ENCODE peak calls at places on chromosomes 1 and 21, in ten cellular contexts. K is IMR-90; U is A549; N is lower lobe of right lung; T is cardiac fibroblast; P is CD8-positive, alpha-beta T cell; H is GM06990; W is foreskin fibroblast; A is LNCaP clone FGC; D is mammary epithelial cell. E is an unnamed sample.

GRCh38 chr1:234962340-234962989 is 166.2 kb downstream of the TOMM20 start:
- DNase-seq in T (peak), P (peak), D (peak), U (no peak), H (peak), A (no peak), W (peak), K (peak), N (no peak), E (peak)

GRCh38 chr1:205071801-205072200 is 12.5 kb downstream of the TMEM81 start:
- DNase-seq in P (no peak), D (no peak), K (no peak), U (no peak), W (no peak), A (no peak), T (no peak), H (no peak), N (no peak), E (no peak)

GRCh38 chr1:100304921-100305320 is 38.9 kb downstream of the RTCA start:
- DNase-seq in A (no peak), D (no peak), W (no peak), P (no peak), K (no peak), U (no peak), T (no peak), H (no peak), N (no peak), E (no peak)

GRCh38 chr1:15148475-15148874 is 5.1 kb upstream of the TMEM51 start:
- DNase-seq in K (no peak), T (no peak), H (no peak), W (no peak), D (peak), N (no peak), P (no peak), U (no peak), A (no peak), E (no peak)

GRCh38 chr1:211520641-211521040 is 28.7 kb upstream of the RD3 start:
- DNase-seq in H (no peak), K (no peak), P (no peak), T (peak), N (no peak), D (no peak), A (no peak), W (peak), U (no peak), E (no peak)

GRCh38 chr21:28336299-28336698 is 656.4 kb downstream of the LTN1 start:
- DNase-seq in K (peak), D (peak), T (peak), A (peak), N (no peak), P (no peak), U (no peak), H (no peak), W (peak), E (peak)

GRCh38 chr1:59455206-59455605 is 158.3 kb downstream of the FGGY start:
- DNase-seq in N (no peak), T (peak), K (peak), P (no peak), D (peak), H (no peak), W (peak), U (peak), A (no peak), E (peak)

GRCh38 chr1:118984086-118984989 is 3.8 kb downstream of the TBX15 start:
- DNase-seq in T (no peak), N (no peak), U (no peak), K (peak), A (no peak), D (no peak), W (peak), P (no peak), H (no peak), E (no peak)

GRCh38 chr1:89047734-89048133 is 17.3 kb downstream of the GBP1 start:
- DNase-seq in T (peak), K (peak), U (no peak), W (no peak), N (no peak), A (no peak), P (no peak), H (no peak), D (peak), E (peak)

GRCh38 chr1:40802078-40803075 is 18.8 kb downstream of the KCNQ4 start:
- DNase-seq in N (peak), A (no peak), T (peak), U (peak), H (peak), D (peak), K (peak), P (peak), W (peak), E (peak)

GRCh38 chr21:27391990-27392389 is 425.1 kb upstream of the ADAMTS5 start:
- DNase-seq in P (no peak), D (no peak), U (no peak), W (no peak), K (no peak), H (no peak), N (no peak), T (no peak), A (no peak), E (no peak)

GRCh38 chr1:175272361-175272760 is 79.8 kb upstream of the KIAA0040 start:
- DNase-seq in W (no peak), N (no peak), T (no peak), K (no peak), A (no peak), P (no peak), U (no peak), H (no peak), D (no peak), E (no peak)

GRCh38 chr1:226293553-226293920 is 15.4 kb downstream of the LIN9 start:
- DNase-seq in H (no peak), W (no peak), D (no peak), N (no peak), K (no peak), P (no peak), A (no peak), U (no peak), T (no peak), E (no peak)

GRCh38 chr1:103783944-103784377 is 34.3 kb downstream of the AMY1C start:
- DNase-seq in K (no peak), T (no peak), U (no peak), W (no peak), D (no peak), N (no peak), P (no peak), H (no peak), A (no peak), E (no peak)

GRCh38 chr21:32520885-32521735 is 64.2 kb downstream of the TCP10L start:
- DNase-seq in D (peak), H (no peak), K (peak), W (peak), P (no peak), U (no peak), T (peak), A (no peak), N (peak), E (peak)

GRCh38 chr1:158117854-158118691 is 62.6 kb upstream of the CD1D start:
- DNase-seq in U (peak), W (peak), H (no peak), D (no peak), P (peak), A (no peak), N (no peak), K (peak), T (peak), E (peak)

DNA sequence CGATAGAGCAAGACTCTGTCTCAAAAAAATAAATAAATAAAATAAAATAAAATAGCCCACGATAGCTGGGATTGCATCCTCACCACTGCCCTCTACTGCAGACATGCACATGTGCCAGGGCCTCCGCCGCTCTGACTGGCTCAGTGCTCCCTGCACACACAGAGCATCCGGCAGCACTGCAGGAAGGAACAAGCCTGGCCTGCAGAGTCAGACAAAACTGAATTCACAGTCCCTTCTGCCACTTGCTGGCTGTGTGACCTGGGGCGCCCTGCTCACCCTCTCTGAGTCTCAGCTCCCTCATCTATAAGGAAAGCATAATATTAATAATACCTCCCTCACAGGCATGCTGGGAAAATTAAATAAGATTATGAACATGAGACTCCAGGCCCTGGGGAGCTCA is 35.4 kb downstream of the CSMD2 start:
- DNase-seq in A (no peak), K (no peak), U (no peak), T (no peak), H (no peak), W (no peak), P (no peak), N (no peak), D (no peak), E (no peak)
- TF ChIP-seq CTCF in A (peak), K (no peak), U (no peak), T (no peak), H (no peak), W (no peak), P (no peak), N (no peak), D (no peak), E (no peak)

DNA sequence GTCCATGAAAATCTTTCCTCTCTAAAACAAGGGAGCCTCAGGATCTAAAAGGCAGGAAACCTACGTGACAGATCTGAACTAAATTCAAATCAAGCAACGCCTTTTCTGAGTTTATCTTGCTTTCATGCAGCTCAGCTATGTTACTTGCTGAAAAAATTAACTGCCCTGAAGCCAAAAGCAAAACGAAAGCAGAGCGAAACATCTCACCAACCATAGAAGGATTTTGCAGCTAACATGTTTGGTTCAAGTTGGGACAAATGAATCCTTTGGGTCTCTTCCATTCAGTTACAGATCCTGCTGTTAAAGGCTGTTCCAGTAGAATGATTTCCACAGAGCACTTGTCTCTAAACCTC is 488 bp downstream of the SLC2A5 start:
- DNase-seq in A (no peak), H (no peak), U (no peak), K (no peak), P (no peak), N (no peak), W (peak), D (no peak), T (no peak), E (no peak)
- H3K4me3 ChIP-seq in A (no peak), H (peak), U (no peak), K (no peak), P (no peak), N (peak), W (peak), D (no peak), T (no peak), E (no peak)

DNA sequence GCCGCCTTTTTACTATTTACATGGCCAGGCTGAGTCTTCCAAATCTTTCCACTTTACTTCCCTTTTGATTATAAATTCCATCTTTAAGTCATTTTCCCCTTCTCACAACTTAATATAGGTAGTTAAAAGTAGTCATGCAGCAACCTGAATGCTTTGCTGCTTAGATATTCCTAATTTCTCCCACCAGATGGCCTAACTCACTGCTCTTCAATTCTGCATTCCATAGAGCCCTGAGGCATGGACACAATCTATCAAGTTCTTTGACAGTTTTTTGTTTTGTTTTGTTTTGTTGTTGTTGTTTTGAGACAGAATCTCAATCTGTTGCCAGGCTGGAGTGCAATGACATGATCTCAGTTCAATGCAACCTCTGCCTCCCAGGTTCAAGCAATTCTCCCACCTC is 21.7 kb upstream of the FAAH start:
- DNase-seq in A (no peak), K (no peak), T (no peak), H (no peak), W (no peak), U (no peak), D (no peak), N (no peak), P (no peak), E (no peak)
- TF ChIP-seq CTCF in A (no peak), K (no peak), T (no peak), H (no peak), W (no peak), U (no peak), D (no peak), N (no peak), P (no peak), E (no peak)

GRCh38 chr1:199042193-199042592 is 403.4 kb downstream of the PTPRC start:
- DNase-seq in A (no peak), U (no peak), N (no peak), D (no peak), W (no peak), K (no peak), T (no peak), P (no peak), H (no peak), E (no peak)
- H3K4me3 ChIP-seq in A (no peak), U (no peak), N (no peak), D (no peak), W (no peak), K (no peak), T (no peak), P (no peak), H (no peak), E (no peak)

DNA sequence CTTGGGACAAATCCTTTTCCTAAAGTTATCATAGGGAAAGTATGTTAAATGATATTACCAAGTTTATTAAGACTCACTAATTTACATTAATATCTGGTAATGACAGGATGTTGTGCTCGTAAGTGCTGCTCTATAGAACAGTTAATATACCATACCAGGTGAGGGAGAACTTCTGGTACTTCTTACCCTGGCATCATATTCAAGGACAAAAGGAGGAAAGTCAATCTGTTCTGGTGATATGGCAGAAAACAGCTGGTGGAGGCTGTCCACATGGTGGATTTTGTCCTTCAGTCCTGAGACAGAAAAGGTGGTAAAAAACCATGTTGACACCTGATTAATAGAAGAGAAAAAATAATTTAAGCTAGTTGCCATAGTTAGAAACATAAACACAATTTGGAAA is 51.6 kb downstream of the GDAP2 start:
- DNase-seq in T (no peak), N (no peak), A (no peak), W (no peak), P (no peak), H (no peak), D (no peak), U (no peak), K (no peak), E (no peak)
- TF ChIP-seq CTCF in T (no peak), N (no peak), A (no peak), W (no peak), P (no peak), H (no peak), D (no peak), U (no peak), K (no peak), E (no peak)

DNA sequence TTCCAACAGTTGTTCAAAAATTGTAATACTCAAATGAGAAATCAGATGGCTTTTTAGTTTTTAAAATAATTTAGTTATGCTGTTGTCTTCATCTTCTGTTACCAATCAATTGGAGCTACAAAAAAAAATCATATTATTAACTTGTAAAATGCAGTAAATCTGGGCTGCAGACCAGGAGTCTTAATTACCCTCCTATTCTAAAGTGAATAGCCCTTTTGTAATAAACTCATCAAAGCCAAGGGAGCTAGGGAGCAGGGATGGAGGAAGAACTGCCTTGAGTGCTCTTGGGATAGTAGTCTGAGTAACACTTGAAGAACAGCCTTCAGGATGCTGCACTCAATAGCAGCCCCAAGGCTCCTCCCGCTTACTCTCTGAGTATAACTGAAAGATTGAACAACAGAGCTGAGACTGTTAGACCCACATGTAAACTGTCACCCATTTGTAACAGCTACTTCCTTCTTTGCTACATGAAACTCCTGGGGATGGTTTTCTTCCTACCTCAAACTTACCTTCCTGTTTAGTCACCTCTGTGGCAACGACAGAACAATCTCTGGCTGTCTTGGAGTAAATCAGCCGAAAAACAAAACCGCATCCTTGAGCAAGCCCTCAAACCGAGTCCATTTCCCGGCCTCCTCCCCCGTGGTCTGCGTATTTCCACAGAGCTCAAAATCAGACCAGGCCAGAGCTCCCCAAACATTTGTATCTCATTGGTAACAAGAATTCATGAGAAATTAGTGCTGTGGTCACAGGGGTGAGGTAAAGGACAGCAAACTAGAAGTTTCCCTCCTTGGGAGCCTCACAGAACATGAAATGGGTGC is 55.9 kb downstream of the CD58 start:
- DNase-seq in K (no peak), T (peak), A (no peak), D (peak), P (peak), H (peak), W (peak), U (no peak), N (peak), E (peak)
- H3K4me3 ChIP-seq in K (no peak), T (no peak), A (no peak), D (no peak), P (peak), H (no peak), W (no peak), U (no peak), N (no peak), E (no peak)

GRCh38 chr1:181817091-181817490 is 244.4 kb downstream of the ZNF648 start:
- DNase-seq in A (no peak), D (no peak), T (no peak), H (no peak), P (no peak), W (no peak), N (no peak), K (no peak), U (no peak), E (no peak)
- TF ChIP-seq CTCF in A (no peak), D (no peak), T (no peak), H (no peak), P (no peak), W (no peak), N (no peak), K (no peak), U (no peak), E (no peak)

GRCh38 chr1:203465943-203466342 is 9.7 kb upstream of the PRELP start:
- DNase-seq in P (no peak), N (no peak), A (no peak), U (no peak), T (no peak), H (no peak), K (no peak), D (no peak), W (peak), E (no peak)
- H3K4me3 ChIP-seq in P (no peak), N (no peak), A (no peak), U (no peak), T (no peak), H (no peak), K (no peak), D (no peak), W (no peak), E (no peak)

GRCh38 chr1:115983584-115983983 is 7.3 kb downstream of the SLC22A15 start:
- DNase-seq in K (no peak), T (no peak), D (no peak), A (no peak), W (no peak), U (no peak), N (no peak), P (no peak), H (no peak), E (no peak)

GRCh38 chr1:115980156-115980555 is 3.8 kb downstream of the SLC22A15 start:
- DNase-seq in D (no peak), T (no peak), U (no peak), P (no peak), H (no peak), W (no peak), K (no peak), A (no peak), N (no peak), E (no peak)

GRCh38 chr1:115980998-115981993 is 5.0 kb downstream of the SLC22A15 start:
- DNase-seq in U (peak), N (no peak), D (peak), A (no peak), T (peak), P (no peak), W (peak), K (peak), H (no peak), E (peak)

GRCh38 chr1:115978292-115978941 is 2.1 kb downstream of the SLC22A15 start:
- DNase-seq in W (no peak), T (no peak), D (peak), N (no peak), U (no peak), P (no peak), K (no peak), H (no peak), A (no peak), E (no peak)

GRCh38 chr1:115982399-115982798 is 6.1 kb downstream of the SLC22A15 start:
- DNase-seq in T (no peak), U (no peak), N (no peak), P (no peak), A (no peak), H (no peak), W (no peak), D (no peak), K (no peak), E (no peak)
- TF ChIP-seq CTCF in T (no peak), U (no peak), N (no peak), P (no peak), A (no peak), H (no peak), W (no peak), D (no peak), K (no peak), E (no peak)